ENCODE peak calls at places on chromosomes 5 and 9, in six cellular contexts. P is A549, U is HepG2, H is GM12878, A is K562, N is SK-N-SH. O is an unnamed sample.

GRCh38 chr9:85528607-85529006 is 213.1 kb downstream of the AGTPBP1 start:
- DNase-seq in P (no peak), U (no peak), H (no peak), A (no peak), N (no peak), O (no peak)

GRCh38 chr5:151130922-151131891 is 26.4 kb downstream of the ANXA6 start:
- DNase-seq in P (no peak), U (no peak), H (no peak), A (no peak), N (no peak), O (no peak)

GRCh38 chr5:139569276-139569955 is 8.3 kb downstream of the UBE2D2 start:
- DNase-seq in P (no peak), U (no peak), H (no peak), A (no peak), N (no peak), O (no peak)

GRCh38 chr9:14466828-14467227 is 152.9 kb upstream of the NFIB start:
- DNase-seq in P (no peak), U (no peak), H (no peak), A (no peak), N (no peak), O (no peak)

GRCh38 chr9:95048225-95049087 is 269.1 kb downstream of the FANCC start:
- DNase-seq in P (peak), U (peak), H (no peak), A (peak), N (peak), O (no peak)

GRCh38 chr5:75611324-75612210 is at the start of gene ANKDD1B:
- DNase-seq in P (peak), U (no peak), H (no peak), A (no peak), N (peak), O (peak)

GRCh38 chr5:179435181-179435580 is 89.9 kb upstream of the ADAMTS2 start:
- DNase-seq in P (no peak), U (no peak), H (no peak), A (no peak), N (no peak), O (no peak)

GRCh38 chr5:81579525-81579924 is 171.4 kb downstream of the SSBP2 start:
- DNase-seq in P (no peak), U (no peak), H (no peak), A (peak), N (peak), O (no peak)

GRCh38 chr9:6029581-6029980 is 14.2 kb upstream of the RANBP6 start:
- DNase-seq in P (no peak), U (no peak), H (no peak), A (no peak), N (no peak), O (no peak)

GRCh38 chr9:18437315-18438200 is 36.4 kb upstream of the ADAMTSL1 start:
- DNase-seq in P (no peak), U (peak), H (no peak), A (no peak), N (peak), O (no peak)

GRCh38 chr5:10488144-10488543 is 46.5 kb downstream of the ROPN1L start:
- DNase-seq in P (no peak), U (no peak), H (no peak), A (no peak), N (no peak), O (no peak)

GRCh38 chr5:52948418-52949076 is 40.6 kb upstream of the ITGA2 start:
- DNase-seq in P (peak), U (peak), H (peak), A (peak), N (peak), O (no peak)

GRCh38 chr5:51556833-51557232 is 173.6 kb downstream of the ISL1 start:
- DNase-seq in P (no peak), U (no peak), H (no peak), A (no peak), N (no peak), O (no peak)

GRCh38 chr5:145946112-145946861 is 9.9 kb downstream of the SH3RF2 start:
- DNase-seq in P (peak), U (peak), H (peak), A (peak), N (peak), O (no peak)

GRCh38 chr5:120789918-120790714 is 326.0 kb downstream of the PRR16 start:
- DNase-seq in P (no peak), U (no peak), H (no peak), A (no peak), N (peak), O (no peak)

GRCh38 chr9:104872959-104873850 is 54.8 kb downstream of the ABCA1 start:
- DNase-seq in P (peak), U (peak), H (no peak), A (no peak), N (peak), O (no peak)

GRCh38 chr5:145223582-145223981 is 611.6 kb downstream of the PRELID2 start:
- DNase-seq in P (no peak), U (no peak), H (no peak), A (no peak), N (no peak), O (no peak)

GRCh38 chr5:6703791-6704190 is 9.4 kb upstream of the TENT4A start:
- DNase-seq in P (no peak), U (no peak), H (no peak), A (no peak), N (no peak), O (no peak)

GRCh38 chr9:35415769-35416427 is 74.0 kb upstream of the RUSC2 start:
- DNase-seq in P (no peak), U (peak), H (no peak), A (no peak), N (no peak), O (no peak)

GRCh38 chr5:135398160-135398854 is 724 bp downstream of the MACROH2A1 start:
- DNase-seq in P (peak), U (peak), H (no peak), A (peak), N (peak), O (peak)

GRCh38 chr9:35563791-35564197 is 41.3 kb upstream of the TESK1 start:
- DNase-seq in P (no peak), U (peak), H (no peak), A (peak), N (peak), O (peak)

GRCh38 chr5:141313711-141314110 is 6.9 kb downstream of the TAF7 start:
- DNase-seq in P (no peak), U (no peak), H (no peak), A (no peak), N (no peak), O (no peak)

GRCh38 chr5:15995206-15996052 is 184.2 kb downstream of the MARCHF11 start:
- DNase-seq in P (peak), U (peak), H (no peak), A (no peak), N (peak), O (peak)

GRCh38 chr9:78542491-78543175 is 245.7 kb downstream of the PSAT1 start:
- DNase-seq in P (no peak), U (no peak), H (no peak), A (no peak), N (no peak), O (peak)

GRCh38 chr5:32936329-32936728 is 225.2 kb downstream of the NPR3 start:
- DNase-seq in P (no peak), U (no peak), H (no peak), A (no peak), N (no peak), O (no peak)

GRCh38 chr9:93543117-93543516 is 33.3 kb upstream of the PHF2 start:
- DNase-seq in P (no peak), U (no peak), H (no peak), A (no peak), N (no peak), O (no peak)

GRCh38 chr5:165538065-165538464 is 2032.6 kb downstream of the MAT2B start:
- DNase-seq in P (no peak), U (no peak), H (no peak), A (no peak), N (no peak), O (no peak)

GRCh38 chr5:139845846-139846681 is 50.5 kb downstream of the PSD2 start:
- DNase-seq in P (no peak), U (no peak), H (no peak), A (no peak), N (no peak), O (no peak)

GRCh38 chr5:126808619-126809018 is 31.7 kb downstream of the LMNB1 start:
- DNase-seq in P (peak), U (peak), H (no peak), A (peak), N (peak), O (no peak)

GRCh38 chr9:106921341-106921899 is 58.5 kb downstream of the ZNF462 start:
- DNase-seq in P (no peak), U (peak), H (no peak), A (peak), N (peak), O (no peak)

GRCh38 chr5:33272288-33272687 is 168.5 kb upstream of the TARS1 start:
- DNase-seq in P (peak), U (no peak), H (no peak), A (no peak), N (no peak), O (no peak)

GRCh38 chr9:119961774-119962408 is 592.7 kb upstream of the BRINP1 start:
- DNase-seq in P (peak), U (peak), H (no peak), A (peak), N (peak), O (peak)

GRCh38 chr5:140338336-140338735 is 8.1 kb downstream of the HBEGF start:
- DNase-seq in P (no peak), U (no peak), H (no peak), A (no peak), N (no peak), O (no peak)

GRCh38 chr5:129461816-129462396 is 1.8 kb downstream of the ADAMTS19 start:
- DNase-seq in P (no peak), U (no peak), H (no peak), A (no peak), N (no peak), O (no peak)

GRCh38 chr5:147578228-147579024 is 68.6 kb upstream of the DPYSL3 start:
- DNase-seq in P (peak), U (peak), H (no peak), A (no peak), N (peak), O (no peak)

GRCh38 chr9:135517407-135517822 is 3.8 kb upstream of the LCN1 start:
- DNase-seq in P (no peak), U (no peak), H (no peak), A (no peak), N (no peak), O (no peak)
- TF ChIP-seq CHD2 in P (no peak), U (no peak), H (no peak), A (no peak), N (no peak), O (no peak)

GRCh38 chr9:108676344-108676743 is 179.4 kb downstream of the ACTL7B start:
- DNase-seq in P (no peak), U (no peak), H (no peak), A (no peak), N (no peak), O (no peak)
- TF ChIP-seq CHD2 in P (no peak), U (no peak), H (no peak), A (no peak), N (no peak), O (no peak)

GRCh38 chr9:32928145-32928763 is 73.2 kb downstream of the APTX start:
- DNase-seq in P (no peak), U (no peak), H (no peak), A (no peak), N (no peak), O (no peak)
- TF ChIP-seq CHD2 in P (no peak), U (no peak), H (no peak), A (no peak), N (no peak), O (no peak)

GRCh38 chr5:95908799-95909198 is 52.9 kb downstream of the ELL2 start:
- DNase-seq in P (no peak), U (peak), H (no peak), A (no peak), N (no peak), O (no peak)

GRCh38 chr5:95907067-95907705 is 54.5 kb downstream of the ELL2 start:
- DNase-seq in P (no peak), U (no peak), H (no peak), A (no peak), N (no peak), O (no peak)

GRCh38 chr5:95910521-95910920 is 51.1 kb downstream of the ELL2 start:
- DNase-seq in P (no peak), U (no peak), H (no peak), A (no peak), N (no peak), O (no peak)

GRCh38 chr5:95904827-95905226 is 56.8 kb downstream of the ELL2 start:
- DNase-seq in P (no peak), U (no peak), H (no peak), A (no peak), N (no peak), O (no peak)

DNA sequence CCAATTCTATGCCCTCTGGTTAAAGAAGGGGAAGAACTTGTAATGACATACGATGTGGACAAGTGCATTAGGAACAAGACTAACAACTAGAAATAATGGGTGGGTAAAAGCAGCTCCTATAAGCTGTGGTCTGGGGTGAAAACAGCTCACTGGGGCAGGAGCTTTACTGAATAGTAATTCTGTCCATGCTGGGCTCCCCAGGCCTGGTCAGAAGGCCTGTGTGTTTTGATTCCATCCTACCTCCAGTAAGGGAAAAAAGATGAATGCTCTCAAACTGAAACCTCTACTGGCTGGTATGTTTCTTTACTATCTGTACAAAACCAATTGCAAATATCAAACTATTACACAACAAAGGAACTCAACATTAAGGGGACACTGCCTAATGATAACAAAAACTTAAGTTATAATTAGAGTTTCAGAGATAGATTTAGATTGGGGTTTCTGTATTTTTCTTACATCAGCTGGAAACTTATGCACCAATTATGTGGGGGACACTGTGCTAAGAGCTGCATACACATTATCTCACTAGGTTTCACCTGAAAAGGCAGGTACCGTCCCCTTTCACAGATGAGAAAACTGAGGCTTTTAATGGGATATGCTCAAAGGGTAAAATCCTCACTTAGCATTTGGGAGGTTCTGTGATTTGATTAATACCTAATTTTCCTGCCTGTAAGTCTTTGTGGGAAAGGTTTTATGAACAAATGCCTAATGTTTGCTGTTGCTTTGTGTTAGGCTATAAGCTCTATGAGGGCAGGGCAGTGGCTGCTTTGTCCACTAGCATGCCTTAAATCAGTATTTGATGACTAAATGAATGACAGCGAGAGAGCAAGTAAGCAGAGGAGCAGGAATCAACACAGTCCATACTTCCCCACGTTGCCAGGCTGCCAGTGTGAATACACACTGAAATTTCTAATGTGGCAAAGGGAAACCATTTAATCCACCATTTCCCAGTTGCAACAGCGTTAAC is 53.6 kb downstream of the ELL2 start:
- DNase-seq in P (no peak), U (no peak), H (no peak), A (no peak), N (no peak), O (no peak)
- TF ChIP-seq CHD2 in P (no peak), U (no peak), H (no peak), A (no peak), N (no peak), O (no peak)

DNA sequence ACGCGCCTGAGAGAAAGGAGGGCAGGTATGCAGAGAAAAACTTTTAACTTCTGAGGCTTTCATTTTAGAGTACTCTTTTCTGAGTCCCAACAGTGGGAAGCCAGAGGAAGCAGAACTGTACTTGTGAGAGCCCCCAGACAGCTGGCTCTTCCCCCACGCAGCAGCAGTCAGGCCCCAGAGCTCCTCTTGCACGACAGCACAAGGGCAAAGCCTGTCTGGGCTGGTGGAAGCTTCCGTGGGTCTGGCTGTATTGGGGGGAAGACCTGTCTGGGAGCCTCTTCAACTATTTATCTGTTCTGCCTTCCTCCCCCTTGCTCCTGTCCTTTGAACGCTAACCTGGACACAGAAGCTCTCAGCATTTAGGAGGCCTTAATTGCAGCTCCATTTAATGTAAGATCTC is 68.2 kb downstream of the THBS4 start:
- DNase-seq in P (no peak), U (no peak), H (no peak), A (no peak), N (no peak), O (no peak)
- TF ChIP-seq CHD2 in P (no peak), U (no peak), H (no peak), A (no peak), N (no peak), O (no peak)

GRCh38 chr5:127892467-127893207 is 189.4 kb downstream of the CCDC192 start:
- DNase-seq in P (peak), U (peak), H (no peak), A (no peak), N (peak), O (no peak)

GRCh38 chr5:127887282-127887681 is 184.1 kb downstream of the CCDC192 start:
- DNase-seq in P (peak), U (no peak), H (no peak), A (no peak), N (no peak), O (no peak)

GRCh38 chr5:127894461-127894860 is 189.1 kb upstream of the SLC12A2 start:
- DNase-seq in P (no peak), U (no peak), H (no peak), A (no peak), N (no peak), O (no peak)

GRCh38 chr5:127893232-127893631 is 190.0 kb downstream of the CCDC192 start:
- DNase-seq in P (no peak), U (no peak), H (no peak), A (no peak), N (no peak), O (no peak)

GRCh38 chr5:127891942-127892341 is 188.8 kb downstream of the CCDC192 start:
- DNase-seq in P (no peak), U (no peak), H (no peak), A (no peak), N (no peak), O (no peak)
- TF ChIP-seq CHD2 in P (no peak), U (no peak), H (no peak), A (no peak), N (no peak), O (no peak)

GRCh38 chr9:133735894-133736293 is 2.3 kb downstream of the SARDH start:
- DNase-seq in P (no peak), U (no peak), H (no peak), A (no peak), N (no peak), O (no peak)

GRCh38 chr9:133738806-133739150 is 626 bp upstream of the SARDH start:
- DNase-seq in P (no peak), U (no peak), H (no peak), A (no peak), N (no peak), O (no peak)

GRCh38 chr9:133737774-133738038 is 446 bp downstream of the SARDH start:
- DNase-seq in P (no peak), U (no peak), H (no peak), A (no peak), N (no peak), O (no peak)

GRCh38 chr9:133738039-133738805 is at the start of gene SARDH:
- DNase-seq in P (no peak), U (peak), H (no peak), A (peak), N (peak), O (peak)

DNA sequence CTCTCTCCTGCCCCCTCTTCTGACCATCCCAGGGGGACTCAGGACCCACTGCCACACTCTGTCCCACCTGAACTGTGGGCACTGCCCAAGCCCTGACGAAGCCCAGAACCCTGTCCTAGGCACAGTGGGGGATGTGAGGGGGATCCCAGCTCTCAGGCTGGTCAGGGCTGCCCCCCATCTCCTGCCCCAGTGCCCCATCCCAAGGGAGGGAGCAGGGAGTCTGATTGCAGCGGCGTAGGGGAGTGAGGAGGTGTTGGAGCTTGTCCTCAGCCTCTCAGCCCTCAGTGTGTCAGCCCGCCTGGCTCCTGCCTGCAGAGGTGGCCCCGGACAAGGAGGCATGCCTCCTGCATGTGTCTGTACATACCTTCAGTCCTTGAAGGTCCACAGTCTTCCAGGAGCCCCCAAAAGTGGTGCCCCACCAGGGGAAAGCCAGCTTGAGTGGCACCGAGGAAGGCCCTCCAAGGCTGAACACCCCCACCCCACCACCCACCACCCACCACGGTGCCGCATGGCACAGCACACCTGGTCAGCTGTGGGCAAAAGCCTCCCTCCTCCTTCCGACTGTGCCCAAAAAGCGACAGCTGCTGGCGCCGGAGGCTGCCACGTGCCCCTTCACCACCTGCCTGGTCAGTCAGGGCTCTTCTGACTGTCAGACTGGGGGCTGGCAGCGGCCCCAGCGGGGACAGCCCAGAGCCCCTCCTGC is 930 bp downstream of the SARDH start:
- DNase-seq in P (no peak), U (no peak), H (no peak), A (no peak), N (peak), O (no peak)
- TF ChIP-seq CHD2 in P (no peak), U (no peak), H (no peak), A (no peak), N (no peak), O (no peak)